ENCODE peak calls at places on chromosomes 11 and 22, in six cellular contexts. One of them, this sample, is unnamed.

GRCh38 chr11:88280673-88281316 is 56.7 kb downstream of the CTSC start:
- DNase-seq in brain microvascular endothelial cell: no peak
- DNase-seq in H1: no peak
- DNase-seq in ovary: no peak
- DNase-seq in dorsolateral prefrontal cortex: no peak
- DNase-seq in neural progenitor cell: no peak
- DNase-seq in this sample: no peak

GRCh38 chr11:116171271-116172140 is 601.3 kb downstream of the BUD13 start:
- DNase-seq in neural progenitor cell: no peak
- DNase-seq in brain microvascular endothelial cell: no peak
- DNase-seq in H1: peak
- DNase-seq in dorsolateral prefrontal cortex: no peak
- DNase-seq in ovary: no peak
- DNase-seq in this sample: no peak

GRCh38 chr11:69982675-69983570 is 95.2 kb upstream of the ANO1 start:
- DNase-seq in dorsolateral prefrontal cortex: no peak
- DNase-seq in brain microvascular endothelial cell: no peak
- DNase-seq in H1: no peak
- DNase-seq in neural progenitor cell: no peak
- DNase-seq in ovary: no peak
- DNase-seq in this sample: no peak

GRCh38 chr22:50261615-50262459 is at the start of gene MAPK12:
- DNase-seq in H1: peak
- DNase-seq in brain microvascular endothelial cell: no peak
- DNase-seq in ovary: peak
- DNase-seq in neural progenitor cell: peak
- DNase-seq in dorsolateral prefrontal cortex: no peak
- DNase-seq in this sample: no peak

GRCh38 chr11:70007796-70008195 is 70.3 kb upstream of the ANO1 start:
- DNase-seq in dorsolateral prefrontal cortex: no peak
- DNase-seq in neural progenitor cell: no peak
- DNase-seq in brain microvascular endothelial cell: no peak
- DNase-seq in H1: no peak
- DNase-seq in ovary: no peak
- DNase-seq in this sample: no peak

GRCh38 chr11:34263462-34264186 is 94.2 kb downstream of the ABTB2 start:
- DNase-seq in ovary: no peak
- DNase-seq in H1: no peak
- DNase-seq in dorsolateral prefrontal cortex: no peak
- DNase-seq in neural progenitor cell: no peak
- DNase-seq in brain microvascular endothelial cell: peak
- DNase-seq in this sample: peak

GRCh38 chr11:93407777-93408401 is 77.3 kb downstream of the DEUP1 start:
- DNase-seq in neural progenitor cell: no peak
- DNase-seq in ovary: no peak
- DNase-seq in brain microvascular endothelial cell: no peak
- DNase-seq in H1: no peak
- DNase-seq in dorsolateral prefrontal cortex: no peak
- DNase-seq in this sample: no peak

GRCh38 chr11:2547806-2548205 is 103.0 kb downstream of the KCNQ1 start:
- DNase-seq in neural progenitor cell: no peak
- DNase-seq in brain microvascular endothelial cell: no peak
- DNase-seq in ovary: peak
- DNase-seq in dorsolateral prefrontal cortex: no peak
- DNase-seq in H1: no peak
- DNase-seq in this sample: no peak

GRCh38 chr11:58919980-58920379 is 19.3 kb upstream of the GLYATL1 start:
- DNase-seq in ovary: no peak
- DNase-seq in neural progenitor cell: no peak
- DNase-seq in dorsolateral prefrontal cortex: no peak
- DNase-seq in H1: no peak
- DNase-seq in brain microvascular endothelial cell: no peak
- DNase-seq in this sample: no peak

GRCh38 chr22:27370281-27370680 is 431.3 kb downstream of the MN1 start:
- DNase-seq in brain microvascular endothelial cell: no peak
- DNase-seq in neural progenitor cell: no peak
- DNase-seq in ovary: no peak
- DNase-seq in H1: no peak
- DNase-seq in dorsolateral prefrontal cortex: no peak
- DNase-seq in this sample: no peak

GRCh38 chr11:2268911-2269600 is 1.3 kb downstream of the ASCL2 start:
- DNase-seq in neural progenitor cell: peak
- DNase-seq in ovary: peak
- DNase-seq in H1: peak
- DNase-seq in brain microvascular endothelial cell: no peak
- DNase-seq in dorsolateral prefrontal cortex: no peak
- DNase-seq in this sample: no peak

GRCh38 chr11:77517226-77517625 is 43.3 kb upstream of the PAK1 start:
- DNase-seq in brain microvascular endothelial cell: no peak
- DNase-seq in ovary: no peak
- DNase-seq in neural progenitor cell: no peak
- DNase-seq in H1: peak
- DNase-seq in dorsolateral prefrontal cortex: no peak
- DNase-seq in this sample: no peak

GRCh38 chr11:12077535-12078280 is 32.7 kb upstream of the MICAL2 start:
- DNase-seq in brain microvascular endothelial cell: no peak
- DNase-seq in ovary: no peak
- DNase-seq in H1: no peak
- DNase-seq in neural progenitor cell: no peak
- DNase-seq in dorsolateral prefrontal cortex: no peak
- DNase-seq in this sample: no peak

GRCh38 chr22:48528221-48528915 is 1299.3 kb downstream of the BRD1 start:
- DNase-seq in dorsolateral prefrontal cortex: no peak
- DNase-seq in ovary: no peak
- DNase-seq in brain microvascular endothelial cell: no peak
- DNase-seq in H1: no peak
- DNase-seq in neural progenitor cell: no peak
- DNase-seq in this sample: no peak

GRCh38 chr11:27328602-27329001 is 34.4 kb downstream of the CCDC34 start:
- DNase-seq in neural progenitor cell: no peak
- DNase-seq in brain microvascular endothelial cell: no peak
- DNase-seq in ovary: no peak
- DNase-seq in H1: peak
- DNase-seq in dorsolateral prefrontal cortex: no peak
- DNase-seq in this sample: no peak

GRCh38 chr11:119417726-119418540 is 5.0 kb downstream of the THY1 start:
- DNase-seq in ovary: no peak
- DNase-seq in dorsolateral prefrontal cortex: no peak
- DNase-seq in neural progenitor cell: no peak
- DNase-seq in H1: no peak
- DNase-seq in brain microvascular endothelial cell: peak
- DNase-seq in this sample: peak

GRCh38 chr11:125494033-125494364 is 2.1 kb downstream of the FEZ1 start:
- DNase-seq in brain microvascular endothelial cell: no peak
- DNase-seq in neural progenitor cell: peak
- DNase-seq in ovary: no peak
- DNase-seq in H1: no peak
- DNase-seq in dorsolateral prefrontal cortex: no peak
- DNase-seq in this sample: no peak

GRCh38 chr22:17106785-17107546 is 14.2 kb downstream of the TMEM121B start:
- DNase-seq in dorsolateral prefrontal cortex: no peak
- DNase-seq in H1: no peak
- DNase-seq in neural progenitor cell: peak
- DNase-seq in brain microvascular endothelial cell: no peak
- DNase-seq in ovary: no peak
- DNase-seq in this sample: no peak

GRCh38 chr11:102623128-102623527 is 2.0 kb downstream of the MMP20 start:
- DNase-seq in ovary: no peak
- DNase-seq in dorsolateral prefrontal cortex: no peak
- DNase-seq in neural progenitor cell: no peak
- DNase-seq in H1: no peak
- DNase-seq in brain microvascular endothelial cell: no peak
- DNase-seq in this sample: no peak

GRCh38 chr11:21289686-21290085 is 620.3 kb downstream of the NELL1 start:
- DNase-seq in dorsolateral prefrontal cortex: no peak
- DNase-seq in neural progenitor cell: no peak
- DNase-seq in ovary: no peak
- DNase-seq in brain microvascular endothelial cell: no peak
- DNase-seq in H1: no peak
- DNase-seq in this sample: no peak

GRCh38 chr11:86918943-86919342 is 36.3 kb downstream of the FZD4 start:
- DNase-seq in H1: no peak
- DNase-seq in neural progenitor cell: no peak
- DNase-seq in brain microvascular endothelial cell: peak
- DNase-seq in ovary: no peak
- DNase-seq in dorsolateral prefrontal cortex: no peak
- DNase-seq in this sample: no peak

GRCh38 chr22:26286091-26286780 is 117.0 kb downstream of the SEZ6L start:
- DNase-seq in neural progenitor cell: no peak
- DNase-seq in H1: no peak
- DNase-seq in brain microvascular endothelial cell: no peak
- DNase-seq in dorsolateral prefrontal cortex: no peak
- DNase-seq in ovary: no peak
- DNase-seq in this sample: no peak

GRCh38 chr11:45219411-45219810 is 66.7 kb downstream of the SYT13 start:
- DNase-seq in brain microvascular endothelial cell: no peak
- DNase-seq in H1: no peak
- DNase-seq in dorsolateral prefrontal cortex: no peak
- DNase-seq in neural progenitor cell: no peak
- DNase-seq in ovary: no peak
- DNase-seq in this sample: no peak

GRCh38 chr11:78370406-78371172 is 47.0 kb downstream of the GAB2 start:
- DNase-seq in brain microvascular endothelial cell: peak
- DNase-seq in neural progenitor cell: no peak
- DNase-seq in H1: no peak
- DNase-seq in dorsolateral prefrontal cortex: no peak
- DNase-seq in ovary: no peak
- DNase-seq in this sample: no peak

DNA sequence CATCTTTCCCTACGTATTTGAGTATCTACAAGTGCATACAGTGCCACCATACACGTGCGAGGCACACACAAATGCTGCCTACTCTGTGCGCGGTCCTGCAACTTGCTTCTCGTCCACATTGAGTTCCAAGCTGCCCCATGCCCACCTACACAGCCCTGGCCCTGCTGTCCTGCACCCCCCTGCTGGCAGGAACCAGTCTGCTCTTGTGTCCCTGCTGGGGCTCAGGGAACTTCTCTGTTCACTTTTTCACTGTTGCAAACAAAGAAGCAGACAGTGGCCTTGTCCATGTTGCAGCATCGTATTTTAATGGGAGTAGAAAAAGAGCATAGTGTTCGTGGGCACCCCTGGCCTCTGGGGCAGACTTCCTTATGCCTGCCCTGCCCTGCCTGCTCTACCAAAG is 14.0 kb downstream of the CPT1A start:
- DNase-seq in ovary: no peak
- DNase-seq in H1: no peak
- DNase-seq in brain microvascular endothelial cell: no peak
- DNase-seq in dorsolateral prefrontal cortex: no peak
- DNase-seq in neural progenitor cell: no peak
- DNase-seq in this sample: no peak
- H3K4me3 ChIP-seq in ovary: no peak
- H3K4me3 ChIP-seq in H1: no peak
- H3K4me3 ChIP-seq in brain microvascular endothelial cell: no peak
- H3K4me3 ChIP-seq in dorsolateral prefrontal cortex: no peak
- H3K4me3 ChIP-seq in neural progenitor cell: no peak
- H3K4me3 ChIP-seq in this sample: no peak

GRCh38 chr22:42990131-42990838 is 24.7 kb downstream of the PACSIN2 start:
- DNase-seq in H1: no peak
- DNase-seq in neural progenitor cell: peak
- DNase-seq in dorsolateral prefrontal cortex: no peak
- DNase-seq in brain microvascular endothelial cell: peak
- DNase-seq in ovary: no peak
- DNase-seq in this sample: no peak
- TF ChIP-seq CTCF in H1: peak
- TF ChIP-seq CTCF in neural progenitor cell: peak
- TF ChIP-seq CTCF in dorsolateral prefrontal cortex: no peak
- TF ChIP-seq CTCF in brain microvascular endothelial cell: peak
- TF ChIP-seq CTCF in ovary: no peak
- TF ChIP-seq CTCF in this sample: peak

GRCh38 chr11:76207642-76208378 is 1.5 kb upstream of the WNT11 start:
- DNase-seq in H1: peak
- DNase-seq in ovary: peak
- DNase-seq in brain microvascular endothelial cell: peak
- DNase-seq in neural progenitor cell: peak
- DNase-seq in dorsolateral prefrontal cortex: peak
- DNase-seq in this sample: no peak
- H3K4me3 ChIP-seq in H1: peak
- H3K4me3 ChIP-seq in ovary: peak
- H3K4me3 ChIP-seq in brain microvascular endothelial cell: peak
- H3K4me3 ChIP-seq in neural progenitor cell: peak
- H3K4me3 ChIP-seq in dorsolateral prefrontal cortex: peak
- H3K4me3 ChIP-seq in this sample: peak

GRCh38 chr11:127420139-127420538 is 419.6 kb upstream of the KIRREL3 start:
- DNase-seq in brain microvascular endothelial cell: no peak
- DNase-seq in dorsolateral prefrontal cortex: no peak
- DNase-seq in neural progenitor cell: no peak
- DNase-seq in ovary: no peak
- DNase-seq in H1: no peak
- DNase-seq in this sample: no peak
- TF ChIP-seq CTCF in brain microvascular endothelial cell: no peak
- TF ChIP-seq CTCF in dorsolateral prefrontal cortex: no peak
- TF ChIP-seq CTCF in neural progenitor cell: no peak
- TF ChIP-seq CTCF in ovary: no peak
- TF ChIP-seq CTCF in H1: no peak
- TF ChIP-seq CTCF in this sample: no peak

GRCh38 chr11:57598831-57599155 is 1.3 kb downstream of the SERPING1 start:
- DNase-seq in brain microvascular endothelial cell: peak
- DNase-seq in H1: no peak
- DNase-seq in neural progenitor cell: no peak
- DNase-seq in dorsolateral prefrontal cortex: no peak
- DNase-seq in ovary: peak
- DNase-seq in this sample: no peak

GRCh38 chr11:57597971-57598830 is 716 bp downstream of the SERPING1 start:
- DNase-seq in neural progenitor cell: peak
- DNase-seq in dorsolateral prefrontal cortex: peak
- DNase-seq in ovary: peak
- DNase-seq in brain microvascular endothelial cell: no peak
- DNase-seq in H1: peak
- DNase-seq in this sample: no peak

GRCh38 chr11:57599381-57599780 is 1.9 kb downstream of the SERPING1 start:
- DNase-seq in ovary: no peak
- DNase-seq in dorsolateral prefrontal cortex: no peak
- DNase-seq in brain microvascular endothelial cell: no peak
- DNase-seq in neural progenitor cell: no peak
- DNase-seq in H1: no peak
- DNase-seq in this sample: no peak

GRCh38 chr11:57597461-57597892 is at the start of gene SERPING1:
- DNase-seq in H1: no peak
- DNase-seq in dorsolateral prefrontal cortex: peak
- DNase-seq in brain microvascular endothelial cell: no peak
- DNase-seq in neural progenitor cell: no peak
- DNase-seq in ovary: peak
- DNase-seq in this sample: no peak

DNA sequence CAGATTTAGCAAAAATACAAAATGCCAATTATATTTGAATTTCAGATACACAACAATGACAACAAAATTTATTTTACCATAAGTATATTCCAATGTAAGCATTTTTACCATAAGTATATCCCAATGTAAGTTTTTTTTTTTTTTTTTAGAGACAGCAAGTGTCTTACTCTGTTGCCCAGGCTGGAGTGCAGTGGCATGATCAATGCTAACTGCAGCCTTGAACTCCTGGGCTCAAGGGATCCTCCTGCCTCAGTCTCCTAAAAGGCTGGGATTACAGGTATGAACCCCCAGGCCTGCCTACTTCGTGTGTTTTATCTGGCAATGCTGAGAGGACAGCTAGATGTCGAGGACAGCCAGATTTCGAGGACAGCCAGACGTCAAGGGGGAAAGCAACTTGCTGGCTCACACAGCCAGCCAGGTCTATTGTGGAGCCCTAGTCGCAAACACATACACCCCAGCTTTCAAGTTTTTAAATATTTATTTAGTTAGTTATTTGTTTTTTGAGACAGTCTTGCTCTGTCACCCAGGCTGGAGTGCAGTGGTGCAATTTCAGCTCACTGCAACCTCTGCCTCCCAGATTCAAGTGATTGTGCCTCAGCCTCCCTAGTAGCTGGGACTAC is 1.1 kb upstream of the SERPING1 start:
- DNase-seq in ovary: no peak
- DNase-seq in brain microvascular endothelial cell: no peak
- DNase-seq in neural progenitor cell: no peak
- DNase-seq in dorsolateral prefrontal cortex: no peak
- DNase-seq in H1: no peak
- DNase-seq in this sample: no peak
- H3K4me3 ChIP-seq in ovary: no peak
- H3K4me3 ChIP-seq in brain microvascular endothelial cell: no peak
- H3K4me3 ChIP-seq in neural progenitor cell: no peak
- H3K4me3 ChIP-seq in dorsolateral prefrontal cortex: no peak
- H3K4me3 ChIP-seq in H1: no peak
- H3K4me3 ChIP-seq in this sample: no peak

This sample was measured in BJ.